ENCODE peak calls at places on chromosomes 5 and 9, in five cellular contexts. Q is neuronal stem cell, G is endothelial cell of umbilical vein, S is PC-3, T is IMR-90. L is an unnamed sample.

GRCh38 chr9:127143920-127144465 is 21.6 kb upstream of the ANGPTL2 start:
- DNase-seq in G (no peak), S (no peak), Q (no peak), T (no peak), L (no peak)

GRCh38 chr5:138951986-138952735 is 77.0 kb upstream of the LRRTM2 start:
- DNase-seq in Q (no peak), G (no peak), S (no peak), T (no peak), L (no peak)

GRCh38 chr9:136089697-136090045 is 5.4 kb downstream of the NACC2 start:
- DNase-seq in G (peak), T (peak), S (peak), Q (no peak), L (peak)

GRCh38 chr9:77384406-77384805 is 207.1 kb downstream of the VPS13A start:
- DNase-seq in Q (no peak), T (peak), S (peak), G (peak), L (peak)

GRCh38 chr9:33304367-33304766 is 14.1 kb downstream of the NFX1 start:
- DNase-seq in S (no peak), G (no peak), T (no peak), Q (no peak), L (no peak)

GRCh38 chr9:131585375-131585774 is 40.1 kb downstream of the PRRT1B start:
- DNase-seq in G (no peak), S (no peak), Q (no peak), T (peak), L (peak)

GRCh38 chr9:14030350-14030823 is 283.6 kb downstream of the NFIB start:
- DNase-seq in G (peak), S (peak), Q (no peak), T (peak), L (peak)

GRCh38 chr5:128327973-128328372 is 210.1 kb downstream of the FBN2 start:
- DNase-seq in G (no peak), S (no peak), Q (no peak), T (no peak), L (no peak)

GRCh38 chr5:37665889-37666288 is 174.0 kb downstream of the GDNF start:
- DNase-seq in G (peak), S (no peak), T (no peak), Q (no peak), L (no peak)

GRCh38 chr9:76453785-76454184 is 5.2 kb upstream of the GCNT1 start:
- DNase-seq in S (no peak), Q (no peak), T (peak), G (no peak), L (peak)

GRCh38 chr5:131679911-131680310 is 44.9 kb upstream of the RAPGEF6 start:
- DNase-seq in Q (no peak), S (no peak), G (no peak), T (peak), L (peak)

GRCh38 chr9:117624106-117624505 is 80.1 kb upstream of the TLR4 start:
- DNase-seq in Q (no peak), G (no peak), T (no peak), S (no peak), L (peak)

GRCh38 chr5:59798862-59799667 is 94.5 kb downstream of the PDE4D start:
- DNase-seq in S (peak), Q (no peak), G (peak), T (no peak), L (peak)

GRCh38 chr9:114786251-114786650 is 19.6 kb downstream of the TNFSF15 start:
- DNase-seq in G (peak), S (no peak), T (no peak), Q (no peak), L (peak)

GRCh38 chr9:70641631-70642030 is 227.2 kb upstream of the KLF9 start:
- DNase-seq in S (no peak), Q (no peak), G (peak), T (no peak), L (no peak)

GRCh38 chr5:112331892-112332291 is 87.2 kb downstream of the EPB41L4A start:
- DNase-seq in Q (no peak), T (no peak), G (peak), S (no peak), L (no peak)

GRCh38 chr5:103041071-103041676 is 78.8 kb downstream of the GIN1 start:
- DNase-seq in Q (no peak), S (peak), T (peak), G (peak), L (peak)

GRCh38 chr9:124477211-124478013 is 27.2 kb downstream of the ADGRD2 start:
- DNase-seq in G (no peak), T (no peak), S (no peak), Q (peak), L (no peak)

GRCh38 chr9:126126807-126127206 is 199.8 kb upstream of the MVB12B start:
- DNase-seq in Q (no peak), S (no peak), G (no peak), T (no peak), L (no peak)

GRCh38 chr5:129400395-129400983 is 59.6 kb upstream of the ADAMTS19 start:
- DNase-seq in G (peak), S (peak), T (no peak), Q (no peak), L (no peak)

GRCh38 chr9:135898634-135899407 is 8.5 kb downstream of the CAMSAP1 start:
- DNase-seq in G (no peak), Q (no peak), S (peak), T (peak), L (no peak)

GRCh38 chr9:18359335-18359734 is 114.6 kb upstream of the ADAMTSL1 start:
- DNase-seq in G (peak), S (peak), Q (no peak), T (peak), L (no peak)

GRCh38 chr9:136283291-136284235 is 20.3 kb downstream of the CCDC187 start:
- DNase-seq in S (peak), Q (peak), G (peak), T (peak), L (peak)

GRCh38 chr5:5886812-5887486 is 464.5 kb downstream of the ICE1 start:
- DNase-seq in Q (peak), T (no peak), S (peak), G (no peak), L (no peak)

GRCh38 chr5:177552839-177553455 is 1.4 kb downstream of the FAM193B start:
- DNase-seq in G (no peak), S (peak), T (no peak), Q (no peak), L (peak)

GRCh38 chr5:69083412-69083811 is 10.4 kb upstream of the SLC30A5 start:
- DNase-seq in T (no peak), S (peak), Q (no peak), G (no peak), L (no peak)

GRCh38 chr5:146072595-146072994 is 32.8 kb downstream of the PLAC8L1 start:
- DNase-seq in T (no peak), S (no peak), G (no peak), Q (no peak), L (no peak)

GRCh38 chr5:133968057-133968993 is at the start of gene C5orf15:
- DNase-seq in S (peak), Q (peak), T (peak), G (peak), L (peak)

GRCh38 chr5:172412724-172413260 is 41.5 kb downstream of the SH3PXD2B start:
- DNase-seq in T (peak), Q (no peak), S (peak), G (peak), L (peak)

GRCh38 chr5:38420691-38421395 is 135.6 kb downstream of the LIFR start:
- DNase-seq in G (peak), T (peak), S (peak), Q (peak), L (peak)

GRCh38 chr9:95627802-95628201 is 111.0 kb upstream of the PTCH1 start:
- DNase-seq in G (peak), S (no peak), Q (no peak), T (no peak), L (peak)

GRCh38 chr5:13664377-13664776 is 280.1 kb downstream of the DNAH5 start:
- DNase-seq in S (peak), G (peak), T (peak), Q (no peak), L (peak)

GRCh38 chr5:157290981-157291711 is 25.2 kb downstream of the CYFIP2 start:
- DNase-seq in S (no peak), Q (no peak), G (no peak), T (no peak), L (peak)

GRCh38 chr5:35924122-35924949 is 14.1 kb downstream of the CAPSL start:
- DNase-seq in T (peak), Q (no peak), G (no peak), S (peak), L (peak)

DNA sequence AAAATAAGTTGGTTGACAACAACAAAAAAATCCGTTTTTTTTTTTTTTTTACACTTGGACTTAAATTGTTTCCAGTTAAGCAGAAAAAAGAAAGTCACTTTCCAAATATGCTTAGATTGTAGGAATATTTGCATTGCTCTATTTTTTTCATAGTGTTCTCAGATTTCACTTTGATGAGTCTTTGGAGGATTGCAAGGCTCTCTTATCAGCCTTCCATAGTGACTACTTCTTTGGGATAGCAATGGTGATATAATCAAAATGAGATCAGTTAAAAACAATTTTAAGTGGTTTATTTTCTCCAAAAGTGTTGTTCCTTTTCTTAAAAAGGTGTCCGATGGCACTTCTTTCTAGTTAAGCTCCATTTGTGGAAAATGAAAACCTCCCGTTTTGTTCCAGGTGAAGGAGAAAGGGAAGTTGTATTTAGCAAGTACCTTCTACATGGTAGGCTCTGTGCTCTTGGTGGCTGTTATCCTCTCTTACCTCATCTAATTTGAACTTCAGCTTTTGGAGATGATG is 3.9 kb downstream of the RASGRF2 start:
- DNase-seq in Q (no peak), T (peak), S (peak), G (no peak), L (peak)
- H3K4me3 ChIP-seq in Q (no peak), T (peak), S (no peak), G (no peak), L (no peak)

GRCh38 chr5:169584998-169585451 is 1.5 kb downstream of the SPDL1 start:
- DNase-seq in Q (no peak), S (no peak), T (no peak), G (peak), L (peak)
- H3K9ac ChIP-seq in Q (no peak), S (peak), T (no peak), G (peak), L (peak)

GRCh38 chr5:140111043-140111858 is 2.7 kb upstream of the PURA start:
- DNase-seq in Q (no peak), T (no peak), S (no peak), G (no peak), L (no peak)
- H3K4me3 ChIP-seq in Q (no peak), T (no peak), S (no peak), G (no peak), L (no peak)

GRCh38 chr5:1343315-1343751 is 1.6 kb downstream of the CLPTM1L start:
- DNase-seq in G (no peak), S (no peak), T (no peak), Q (no peak), L (peak)

GRCh38 chr5:1346627-1347440 is 1.9 kb upstream of the CLPTM1L start:
- DNase-seq in T (no peak), S (no peak), Q (no peak), G (no peak), L (no peak)

GRCh38 chr5:1345876-1346626 is 1.2 kb upstream of the CLPTM1L start:
- DNase-seq in S (no peak), G (no peak), Q (no peak), T (no peak), L (no peak)

GRCh38 chr5:1343931-1344901 is 683 bp downstream of the CLPTM1L start:
- DNase-seq in T (peak), S (no peak), G (peak), Q (no peak), L (peak)

GRCh38 chr5:1344975-1345838 is at the start of gene CLPTM1L:
- DNase-seq in Q (peak), T (peak), S (peak), G (peak), L (peak)
- H3K9ac ChIP-seq in Q (peak), T (peak), S (peak), G (peak), L (peak)

DNA sequence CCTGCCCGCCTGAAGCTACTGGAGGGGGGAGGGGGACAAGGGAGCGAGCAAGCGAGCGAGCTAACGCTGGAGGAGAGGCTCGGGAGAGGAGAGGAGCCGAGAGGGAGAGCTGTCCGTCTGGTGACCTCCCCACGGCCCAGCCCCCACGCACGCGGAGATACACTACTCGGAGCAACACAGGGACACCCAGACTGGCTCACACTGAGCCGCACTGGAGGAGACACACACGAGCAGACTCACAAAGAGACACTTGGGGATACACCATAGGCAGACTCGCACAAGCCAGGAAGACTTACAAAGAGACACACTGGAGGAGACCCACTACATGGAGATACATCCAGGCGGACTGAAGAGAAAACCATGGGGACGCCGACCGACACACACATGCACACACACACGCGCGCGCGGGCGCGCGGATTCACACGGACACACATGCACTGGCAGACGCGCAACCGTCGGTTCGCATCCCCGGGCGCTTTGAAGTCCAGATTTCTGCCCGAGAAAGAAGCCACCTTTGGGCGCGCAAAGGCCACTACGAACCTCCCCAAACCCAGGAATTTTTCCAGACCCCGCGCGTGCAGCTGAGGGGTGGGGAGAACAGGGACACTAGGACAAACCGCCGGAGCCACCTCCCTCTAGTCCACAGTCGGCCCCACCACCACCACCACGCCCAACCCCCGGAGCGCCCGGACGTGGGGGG is 703 bp downstream of the CNTFR start:
- DNase-seq in T (no peak), G (no peak), S (no peak), Q (no peak), L (no peak)
- H3K4me3 ChIP-seq in T (no peak), G (no peak), S (no peak), Q (peak), L (no peak)

GRCh38 chr5:125006011-125006685 is 259.7 kb upstream of the ZNF608 start:
- DNase-seq in G (peak), Q (peak), T (no peak), S (no peak), L (no peak)
- H3K9ac ChIP-seq in G (no peak), Q (no peak), T (no peak), S (no peak), L (no peak)

L was measured in mesenchymal stem cell.